ENCODE peak calls at places on chromosomes 16 and 17, in six cellular contexts. One of them, this sample, is unnamed.

GRCh38 chr17:34299918-34300600 is 14.5 kb downstream of the CCL11 start:
- DNase-seq in psoas muscle: no peak
- DNase-seq in glutamatergic neuron: no peak
- DNase-seq in AG04450: no peak
- DNase-seq in heart right ventricle: no peak
- DNase-seq in activated CD4-positive, CD25-positive, alpha-beta regulatory T cell treated with anti-CD3 and anti-CD28 coated beads, Interleukin-2, amount 50 U/mL, for 16 hours: no peak
- DNase-seq in this sample: no peak

GRCh38 chr16:89378947-89379771 is 111.2 kb downstream of the ANKRD11 start:
- DNase-seq in glutamatergic neuron: no peak
- DNase-seq in AG04450: no peak
- DNase-seq in activated CD4-positive, CD25-positive, alpha-beta regulatory T cell treated with anti-CD3 and anti-CD28 coated beads, Interleukin-2, amount 50 U/mL, for 16 hours: no peak
- DNase-seq in heart right ventricle: no peak
- DNase-seq in psoas muscle: peak; percentile 71
- DNase-seq in this sample: no peak

GRCh38 chr17:28271431-28271830 is 47.6 kb upstream of the TMEM97 start:
- DNase-seq in heart right ventricle: no peak
- DNase-seq in glutamatergic neuron: no peak
- DNase-seq in AG04450: no peak
- DNase-seq in activated CD4-positive, CD25-positive, alpha-beta regulatory T cell treated with anti-CD3 and anti-CD28 coated beads, Interleukin-2, amount 50 U/mL, for 16 hours: no peak
- DNase-seq in psoas muscle: no peak
- DNase-seq in this sample: no peak

GRCh38 chr17:53646835-53647234 is 175.9 kb upstream of the KIF2B start:
- DNase-seq in psoas muscle: no peak
- DNase-seq in glutamatergic neuron: no peak
- DNase-seq in AG04450: no peak
- DNase-seq in heart right ventricle: no peak
- DNase-seq in activated CD4-positive, CD25-positive, alpha-beta regulatory T cell treated with anti-CD3 and anti-CD28 coated beads, Interleukin-2, amount 50 U/mL, for 16 hours: no peak
- DNase-seq in this sample: no peak

GRCh38 chr16:62821771-62822170 is 785.5 kb upstream of the CDH8 start:
- DNase-seq in psoas muscle: no peak
- DNase-seq in heart right ventricle: no peak
- DNase-seq in glutamatergic neuron: no peak
- DNase-seq in AG04450: no peak
- DNase-seq in activated CD4-positive, CD25-positive, alpha-beta regulatory T cell treated with anti-CD3 and anti-CD28 coated beads, Interleukin-2, amount 50 U/mL, for 16 hours: no peak
- DNase-seq in this sample: no peak

GRCh38 chr17:29699283-29699682 is 76.6 kb upstream of the CORO6 start:
- DNase-seq in heart right ventricle: no peak
- DNase-seq in glutamatergic neuron: no peak
- DNase-seq in activated CD4-positive, CD25-positive, alpha-beta regulatory T cell treated with anti-CD3 and anti-CD28 coated beads, Interleukin-2, amount 50 U/mL, for 16 hours: no peak
- DNase-seq in AG04450: no peak
- DNase-seq in psoas muscle: no peak
- DNase-seq in this sample: peak; percentile 23

GRCh38 chr17:41186872-41187271 is 2.2 kb upstream of the KRTAP4-1 start:
- DNase-seq in heart right ventricle: no peak
- DNase-seq in activated CD4-positive, CD25-positive, alpha-beta regulatory T cell treated with anti-CD3 and anti-CD28 coated beads, Interleukin-2, amount 50 U/mL, for 16 hours: no peak
- DNase-seq in psoas muscle: no peak
- DNase-seq in AG04450: no peak
- DNase-seq in glutamatergic neuron: no peak
- DNase-seq in this sample: no peak

GRCh38 chr16:2853531-2854073 is 4.4 kb downstream of the PRSS22 start:
- DNase-seq in heart right ventricle: no peak
- DNase-seq in activated CD4-positive, CD25-positive, alpha-beta regulatory T cell treated with anti-CD3 and anti-CD28 coated beads, Interleukin-2, amount 50 U/mL, for 16 hours: no peak
- DNase-seq in AG04450: no peak
- DNase-seq in psoas muscle: no peak
- DNase-seq in glutamatergic neuron: no peak
- DNase-seq in this sample: no peak

GRCh38 chr16:67372664-67373063 is 20.6 kb downstream of the TPPP3 start:
- DNase-seq in psoas muscle: no peak
- DNase-seq in heart right ventricle: peak; percentile 16
- DNase-seq in glutamatergic neuron: no peak
- DNase-seq in activated CD4-positive, CD25-positive, alpha-beta regulatory T cell treated with anti-CD3 and anti-CD28 coated beads, Interleukin-2, amount 50 U/mL, for 16 hours: no peak
- DNase-seq in AG04450: no peak
- DNase-seq in this sample: no peak

GRCh38 chr17:52170963-52171572 is 12.6 kb upstream of the CA10 start:
- DNase-seq in activated CD4-positive, CD25-positive, alpha-beta regulatory T cell treated with anti-CD3 and anti-CD28 coated beads, Interleukin-2, amount 50 U/mL, for 16 hours: no peak
- DNase-seq in psoas muscle: no peak
- DNase-seq in heart right ventricle: no peak
- DNase-seq in AG04450: no peak
- DNase-seq in glutamatergic neuron: peak; percentile 66
- DNase-seq in this sample: no peak

GRCh38 chr17:53792997-53793396 is 29.7 kb upstream of the KIF2B start:
- DNase-seq in heart right ventricle: no peak
- DNase-seq in psoas muscle: peak; percentile 82
- DNase-seq in activated CD4-positive, CD25-positive, alpha-beta regulatory T cell treated with anti-CD3 and anti-CD28 coated beads, Interleukin-2, amount 50 U/mL, for 16 hours: no peak
- DNase-seq in glutamatergic neuron: no peak
- DNase-seq in AG04450: no peak
- DNase-seq in this sample: no peak

GRCh38 chr16:14608604-14609003 is 21.5 kb downstream of the PARN start:
- DNase-seq in heart right ventricle: no peak
- DNase-seq in glutamatergic neuron: no peak
- DNase-seq in activated CD4-positive, CD25-positive, alpha-beta regulatory T cell treated with anti-CD3 and anti-CD28 coated beads, Interleukin-2, amount 50 U/mL, for 16 hours: no peak
- DNase-seq in psoas muscle: no peak
- DNase-seq in AG04450: no peak
- DNase-seq in this sample: no peak

GRCh38 chr17:74768069-74768762 is 7.9 kb downstream of the NAT9 start:
- DNase-seq in psoas muscle: peak; percentile 88
- DNase-seq in glutamatergic neuron: no peak
- DNase-seq in heart right ventricle: peak; percentile 78
- DNase-seq in activated CD4-positive, CD25-positive, alpha-beta regulatory T cell treated with anti-CD3 and anti-CD28 coated beads, Interleukin-2, amount 50 U/mL, for 16 hours: no peak
- DNase-seq in AG04450: no peak
- DNase-seq in this sample: peak; percentile 79

GRCh38 chr17:44911133-44912001 is 3.9 kb downstream of the GFAP start:
- DNase-seq in psoas muscle: peak; percentile 65
- DNase-seq in activated CD4-positive, CD25-positive, alpha-beta regulatory T cell treated with anti-CD3 and anti-CD28 coated beads, Interleukin-2, amount 50 U/mL, for 16 hours: peak; percentile 26
- DNase-seq in AG04450: no peak
- DNase-seq in heart right ventricle: peak; percentile 64
- DNase-seq in glutamatergic neuron: peak; percentile 77
- DNase-seq in this sample: no peak

GRCh38 chr17:81035389-81036127 is 607 bp downstream of the BAIAP2 start:
- DNase-seq in psoas muscle: peak; percentile 63
- DNase-seq in heart right ventricle: no peak
- DNase-seq in glutamatergic neuron: no peak
- DNase-seq in AG04450: no peak
- DNase-seq in activated CD4-positive, CD25-positive, alpha-beta regulatory T cell treated with anti-CD3 and anti-CD28 coated beads, Interleukin-2, amount 50 U/mL, for 16 hours: no peak
- DNase-seq in this sample: no peak

GRCh38 chr17:27398691-27399090 is 57.6 kb upstream of the KSR1 start:
- DNase-seq in psoas muscle: no peak
- DNase-seq in activated CD4-positive, CD25-positive, alpha-beta regulatory T cell treated with anti-CD3 and anti-CD28 coated beads, Interleukin-2, amount 50 U/mL, for 16 hours: no peak
- DNase-seq in AG04450: no peak
- DNase-seq in heart right ventricle: no peak
- DNase-seq in glutamatergic neuron: no peak
- DNase-seq in this sample: no peak

GRCh38 chr17:64780096-64781012 is 118.2 kb upstream of the SMURF2 start:
- DNase-seq in glutamatergic neuron: no peak
- DNase-seq in psoas muscle: peak; percentile 63
- DNase-seq in AG04450: no peak
- DNase-seq in heart right ventricle: peak; percentile 44
- DNase-seq in activated CD4-positive, CD25-positive, alpha-beta regulatory T cell treated with anti-CD3 and anti-CD28 coated beads, Interleukin-2, amount 50 U/mL, for 16 hours: peak; percentile 37
- DNase-seq in this sample: no peak

GRCh38 chr16:83403751-83404150 is 404.0 kb upstream of the HSBP1 start:
- DNase-seq in psoas muscle: no peak
- DNase-seq in AG04450: no peak
- DNase-seq in glutamatergic neuron: no peak
- DNase-seq in heart right ventricle: no peak
- DNase-seq in activated CD4-positive, CD25-positive, alpha-beta regulatory T cell treated with anti-CD3 and anti-CD28 coated beads, Interleukin-2, amount 50 U/mL, for 16 hours: no peak
- DNase-seq in this sample: no peak

GRCh38 chr17:19706791-19707727 is 9.3 kb downstream of the SLC47A2 start:
- DNase-seq in psoas muscle: no peak
- DNase-seq in heart right ventricle: no peak
- DNase-seq in glutamatergic neuron: no peak
- DNase-seq in activated CD4-positive, CD25-positive, alpha-beta regulatory T cell treated with anti-CD3 and anti-CD28 coated beads, Interleukin-2, amount 50 U/mL, for 16 hours: no peak
- DNase-seq in AG04450: no peak
- DNase-seq in this sample: no peak

GRCh38 chr17:28041844-28042656 is 427 bp upstream of the NLK start:
- DNase-seq in glutamatergic neuron: no peak
- DNase-seq in heart right ventricle: no peak
- DNase-seq in activated CD4-positive, CD25-positive, alpha-beta regulatory T cell treated with anti-CD3 and anti-CD28 coated beads, Interleukin-2, amount 50 U/mL, for 16 hours: no peak
- DNase-seq in AG04450: no peak
- DNase-seq in psoas muscle: no peak
- DNase-seq in this sample: no peak

GRCh38 chr17:32626371-32626770 is 139.6 kb downstream of the CDK5R1 start:
- DNase-seq in AG04450: no peak
- DNase-seq in glutamatergic neuron: no peak
- DNase-seq in activated CD4-positive, CD25-positive, alpha-beta regulatory T cell treated with anti-CD3 and anti-CD28 coated beads, Interleukin-2, amount 50 U/mL, for 16 hours: no peak
- DNase-seq in psoas muscle: no peak
- DNase-seq in heart right ventricle: no peak
- DNase-seq in this sample: no peak

GRCh38 chr16:12173121-12173520 is 196.6 kb downstream of the SNX29 start:
- DNase-seq in AG04450: no peak
- DNase-seq in activated CD4-positive, CD25-positive, alpha-beta regulatory T cell treated with anti-CD3 and anti-CD28 coated beads, Interleukin-2, amount 50 U/mL, for 16 hours: no peak
- DNase-seq in psoas muscle: no peak
- DNase-seq in heart right ventricle: peak; percentile 31
- DNase-seq in glutamatergic neuron: no peak
- DNase-seq in this sample: no peak

GRCh38 chr16:89973654-89974335 is 25.2 kb downstream of the DEF8 start:
- DNase-seq in glutamatergic neuron: no peak
- DNase-seq in AG04450: no peak
- DNase-seq in activated CD4-positive, CD25-positive, alpha-beta regulatory T cell treated with anti-CD3 and anti-CD28 coated beads, Interleukin-2, amount 50 U/mL, for 16 hours: no peak
- DNase-seq in psoas muscle: no peak
- DNase-seq in heart right ventricle: no peak
- DNase-seq in this sample: no peak

GRCh38 chr16:86350289-86350688 is 160.0 kb upstream of the FOXF1 start:
- DNase-seq in activated CD4-positive, CD25-positive, alpha-beta regulatory T cell treated with anti-CD3 and anti-CD28 coated beads, Interleukin-2, amount 50 U/mL, for 16 hours: no peak
- DNase-seq in glutamatergic neuron: no peak
- DNase-seq in psoas muscle: no peak
- DNase-seq in AG04450: no peak
- DNase-seq in heart right ventricle: no peak
- DNase-seq in this sample: no peak

GRCh38 chr17:1074886-1075665 is 78.1 kb downstream of the TIMM22 start:
- DNase-seq in activated CD4-positive, CD25-positive, alpha-beta regulatory T cell treated with anti-CD3 and anti-CD28 coated beads, Interleukin-2, amount 50 U/mL, for 16 hours: no peak
- DNase-seq in glutamatergic neuron: no peak
- DNase-seq in AG04450: no peak
- DNase-seq in psoas muscle: peak; percentile 67
- DNase-seq in heart right ventricle: peak; percentile 65
- DNase-seq in this sample: no peak

GRCh38 chr17:16872836-16873653 is 98.9 kb downstream of the TNFRSF13B start:
- DNase-seq in activated CD4-positive, CD25-positive, alpha-beta regulatory T cell treated with anti-CD3 and anti-CD28 coated beads, Interleukin-2, amount 50 U/mL, for 16 hours: no peak
- DNase-seq in AG04450: no peak
- DNase-seq in heart right ventricle: no peak
- DNase-seq in psoas muscle: no peak
- DNase-seq in glutamatergic neuron: peak; percentile 71
- DNase-seq in this sample: no peak

GRCh38 chr17:2179615-2180295 is 123.8 kb downstream of the SMG6 start:
- DNase-seq in heart right ventricle: peak; percentile 97
- DNase-seq in activated CD4-positive, CD25-positive, alpha-beta regulatory T cell treated with anti-CD3 and anti-CD28 coated beads, Interleukin-2, amount 50 U/mL, for 16 hours: no peak
- DNase-seq in psoas muscle: peak; percentile 83
- DNase-seq in glutamatergic neuron: no peak
- DNase-seq in AG04450: peak; percentile 97
- DNase-seq in this sample: peak; percentile 13

GRCh38 chr17:66893863-66894262 is 58.9 kb downstream of the CACNG5 start:
- DNase-seq in AG04450: no peak
- DNase-seq in activated CD4-positive, CD25-positive, alpha-beta regulatory T cell treated with anti-CD3 and anti-CD28 coated beads, Interleukin-2, amount 50 U/mL, for 16 hours: no peak
- DNase-seq in glutamatergic neuron: no peak
- DNase-seq in psoas muscle: no peak
- DNase-seq in heart right ventricle: no peak
- DNase-seq in this sample: no peak

GRCh38 chr17:45284176-45285140 is 22.6 kb upstream of the SPATA32 start:
- DNase-seq in glutamatergic neuron: no peak
- DNase-seq in AG04450: no peak
- DNase-seq in psoas muscle: peak; percentile 93
- DNase-seq in activated CD4-positive, CD25-positive, alpha-beta regulatory T cell treated with anti-CD3 and anti-CD28 coated beads, Interleukin-2, amount 50 U/mL, for 16 hours: no peak
- DNase-seq in heart right ventricle: peak; percentile 65
- DNase-seq in this sample: no peak

GRCh38 chr16:85662036-85662812 is 26.5 kb downstream of the GINS2 start:
- DNase-seq in AG04450: no peak
- DNase-seq in heart right ventricle: no peak
- DNase-seq in glutamatergic neuron: peak; percentile 78
- DNase-seq in psoas muscle: no peak
- DNase-seq in activated CD4-positive, CD25-positive, alpha-beta regulatory T cell treated with anti-CD3 and anti-CD28 coated beads, Interleukin-2, amount 50 U/mL, for 16 hours: no peak
- DNase-seq in this sample: no peak

GRCh38 chr17:51128089-51128488 is 7.4 kb upstream of the SPAG9 start:
- DNase-seq in psoas muscle: no peak
- DNase-seq in heart right ventricle: no peak
- DNase-seq in AG04450: no peak
- DNase-seq in glutamatergic neuron: no peak
- DNase-seq in activated CD4-positive, CD25-positive, alpha-beta regulatory T cell treated with anti-CD3 and anti-CD28 coated beads, Interleukin-2, amount 50 U/mL, for 16 hours: no peak
- DNase-seq in this sample: no peak

GRCh38 chr17:20992987-20993862 is 49.6 kb downstream of the USP22 start:
- DNase-seq in psoas muscle: peak; percentile 76
- DNase-seq in activated CD4-positive, CD25-positive, alpha-beta regulatory T cell treated with anti-CD3 and anti-CD28 coated beads, Interleukin-2, amount 50 U/mL, for 16 hours: peak; percentile 39
- DNase-seq in heart right ventricle: peak; percentile 56
- DNase-seq in glutamatergic neuron: peak; percentile 85
- DNase-seq in AG04450: peak; percentile 48
- DNase-seq in this sample: peak; percentile 49

GRCh38 chr17:62693616-62694415 is 66.3 kb downstream of the MRC2 start:
- DNase-seq in AG04450: no peak
- DNase-seq in activated CD4-positive, CD25-positive, alpha-beta regulatory T cell treated with anti-CD3 and anti-CD28 coated beads, Interleukin-2, amount 50 U/mL, for 16 hours: no peak
- DNase-seq in heart right ventricle: no peak
- DNase-seq in glutamatergic neuron: no peak
- DNase-seq in psoas muscle: no peak
- DNase-seq in this sample: no peak

GRCh38 chr16:47143329-47143676 is 442 bp downstream of the NETO2 start:
- DNase-seq in AG04450: no peak
- DNase-seq in heart right ventricle: peak; percentile 21
- DNase-seq in psoas muscle: no peak
- DNase-seq in glutamatergic neuron: peak; percentile 84
- DNase-seq in activated CD4-positive, CD25-positive, alpha-beta regulatory T cell treated with anti-CD3 and anti-CD28 coated beads, Interleukin-2, amount 50 U/mL, for 16 hours: peak; percentile 33
- DNase-seq in this sample: no peak

GRCh38 chr16:397736-398332 is 835 bp downstream of the NME4 start:
- DNase-seq in heart right ventricle: peak; percentile 73
- DNase-seq in psoas muscle: peak; percentile 91
- DNase-seq in activated CD4-positive, CD25-positive, alpha-beta regulatory T cell treated with anti-CD3 and anti-CD28 coated beads, Interleukin-2, amount 50 U/mL, for 16 hours: no peak
- DNase-seq in AG04450: no peak
- DNase-seq in glutamatergic neuron: peak; percentile 89
- DNase-seq in this sample: peak; percentile 47

GRCh38 chr16:19291459-19291858 is 5.9 kb downstream of the CLEC19A start:
- DNase-seq in psoas muscle: no peak
- DNase-seq in AG04450: no peak
- DNase-seq in glutamatergic neuron: no peak
- DNase-seq in heart right ventricle: no peak
- DNase-seq in activated CD4-positive, CD25-positive, alpha-beta regulatory T cell treated with anti-CD3 and anti-CD28 coated beads, Interleukin-2, amount 50 U/mL, for 16 hours: no peak
- DNase-seq in this sample: no peak

GRCh38 chr16:71230122-71230845 is at the start of gene HYDIN:
- DNase-seq in heart right ventricle: no peak
- DNase-seq in glutamatergic neuron: peak; percentile 94
- DNase-seq in AG04450: no peak
- DNase-seq in activated CD4-positive, CD25-positive, alpha-beta regulatory T cell treated with anti-CD3 and anti-CD28 coated beads, Interleukin-2, amount 50 U/mL, for 16 hours: no peak
- DNase-seq in psoas muscle: no peak
- DNase-seq in this sample: peak; percentile 49

GRCh38 chr17:20987511-20987910 is 55.3 kb downstream of the USP22 start:
- DNase-seq in activated CD4-positive, CD25-positive, alpha-beta regulatory T cell treated with anti-CD3 and anti-CD28 coated beads, Interleukin-2, amount 50 U/mL, for 16 hours: no peak
- DNase-seq in psoas muscle: peak; percentile 19
- DNase-seq in AG04450: no peak
- DNase-seq in heart right ventricle: no peak
- DNase-seq in glutamatergic neuron: no peak
- DNase-seq in this sample: no peak

GRCh38 chr17:57645950-57646686 is 99.0 kb downstream of the CCDC182 start:
- DNase-seq in heart right ventricle: no peak
- DNase-seq in activated CD4-positive, CD25-positive, alpha-beta regulatory T cell treated with anti-CD3 and anti-CD28 coated beads, Interleukin-2, amount 50 U/mL, for 16 hours: no peak
- DNase-seq in AG04450: no peak
- DNase-seq in glutamatergic neuron: no peak
- DNase-seq in psoas muscle: no peak
- DNase-seq in this sample: no peak

This sample was measured in amygdala.